ENCODE peak calls at places on chromosomes 1 and 21, in ten cellular contexts. One of them, this sample, is unnamed.

GRCh38 chr1:183686228-183686627 is 33.1 kb upstream of the APOBEC4 start:
- DNase-seq in HFF-Myc: no peak
- DNase-seq in GM23338: no peak
- DNase-seq in bronchial epithelial cell: no peak
- DNase-seq in astrocyte: no peak
- DNase-seq in HFFc6: no peak
- DNase-seq in cardiac fibroblast: no peak
- DNase-seq in heart left ventricle: no peak
- DNase-seq in foreskin fibroblast: no peak
- DNase-seq in AG04450: no peak
- DNase-seq in this sample: no peak

GRCh38 chr1:92306020-92306419 is 7.2 kb downstream of the RPAP2 start:
- DNase-seq in foreskin fibroblast: no peak
- DNase-seq in bronchial epithelial cell: no peak
- DNase-seq in heart left ventricle: no peak
- DNase-seq in AG04450: no peak
- DNase-seq in astrocyte: no peak
- DNase-seq in HFF-Myc: no peak
- DNase-seq in GM23338: no peak
- DNase-seq in cardiac fibroblast: no peak
- DNase-seq in HFFc6: no peak
- DNase-seq in this sample: no peak

GRCh38 chr1:243256590-243256989 is 749 bp downstream of the SDCCAG8 start:
- DNase-seq in astrocyte: no peak
- DNase-seq in cardiac fibroblast: no peak
- DNase-seq in heart left ventricle: no peak
- DNase-seq in HFFc6: no peak
- DNase-seq in foreskin fibroblast: no peak
- DNase-seq in HFF-Myc: no peak
- DNase-seq in GM23338: no peak
- DNase-seq in bronchial epithelial cell: peak; percentile 10
- DNase-seq in AG04450: no peak
- DNase-seq in this sample: no peak

GRCh38 chr1:244843148-244843978 is 7.9 kb downstream of the COX20 start:
- DNase-seq in cardiac fibroblast: no peak
- DNase-seq in AG04450: no peak
- DNase-seq in HFFc6: no peak
- DNase-seq in heart left ventricle: no peak
- DNase-seq in foreskin fibroblast: no peak
- DNase-seq in HFF-Myc: no peak
- DNase-seq in bronchial epithelial cell: no peak
- DNase-seq in GM23338: no peak
- DNase-seq in astrocyte: no peak
- DNase-seq in this sample: no peak

GRCh38 chr21:35195232-35195631 is 146.1 kb upstream of the RUNX1 start:
- DNase-seq in GM23338: no peak
- DNase-seq in AG04450: no peak
- DNase-seq in bronchial epithelial cell: peak; percentile 70
- DNase-seq in astrocyte: no peak
- DNase-seq in foreskin fibroblast: peak; percentile 38
- DNase-seq in heart left ventricle: no peak
- DNase-seq in HFF-Myc: no peak
- DNase-seq in cardiac fibroblast: no peak
- DNase-seq in HFFc6: peak; percentile 21
- DNase-seq in this sample: no peak

GRCh38 chr1:198620951-198621824 is 17.7 kb upstream of the PTPRC start:
- DNase-seq in HFF-Myc: no peak
- DNase-seq in cardiac fibroblast: no peak
- DNase-seq in GM23338: no peak
- DNase-seq in HFFc6: no peak
- DNase-seq in foreskin fibroblast: no peak
- DNase-seq in AG04450: no peak
- DNase-seq in heart left ventricle: no peak
- DNase-seq in bronchial epithelial cell: no peak
- DNase-seq in astrocyte: no peak
- DNase-seq in this sample: no peak

GRCh38 chr1:66095190-66095589 is 302.5 kb downstream of the PDE4B start:
- DNase-seq in HFF-Myc: no peak
- DNase-seq in heart left ventricle: no peak
- DNase-seq in foreskin fibroblast: no peak
- DNase-seq in HFFc6: no peak
- DNase-seq in GM23338: no peak
- DNase-seq in bronchial epithelial cell: peak; percentile 6
- DNase-seq in astrocyte: no peak
- DNase-seq in cardiac fibroblast: no peak
- DNase-seq in AG04450: no peak
- DNase-seq in this sample: no peak

GRCh38 chr1:18422954-18423353 is 57.8 kb upstream of the KLHDC7A start:
- DNase-seq in astrocyte: no peak
- DNase-seq in AG04450: no peak
- DNase-seq in HFF-Myc: no peak
- DNase-seq in bronchial epithelial cell: no peak
- DNase-seq in heart left ventricle: no peak
- DNase-seq in cardiac fibroblast: no peak
- DNase-seq in foreskin fibroblast: no peak
- DNase-seq in GM23338: no peak
- DNase-seq in HFFc6: no peak
- DNase-seq in this sample: no peak

GRCh38 chr1:180239145-180240096 is 9.4 kb downstream of the LHX4 start:
- DNase-seq in HFF-Myc: no peak
- DNase-seq in astrocyte: no peak
- DNase-seq in foreskin fibroblast: no peak
- DNase-seq in GM23338: peak; percentile 68
- DNase-seq in bronchial epithelial cell: no peak
- DNase-seq in AG04450: no peak
- DNase-seq in heart left ventricle: no peak
- DNase-seq in cardiac fibroblast: no peak
- DNase-seq in HFFc6: no peak
- DNase-seq in this sample: no peak

GRCh38 chr1:229845410-229846138 is 219.5 kb downstream of the URB2 start:
- DNase-seq in bronchial epithelial cell: no peak
- DNase-seq in GM23338: no peak
- DNase-seq in HFF-Myc: no peak
- DNase-seq in AG04450: no peak
- DNase-seq in astrocyte: no peak
- DNase-seq in cardiac fibroblast: no peak
- DNase-seq in HFFc6: no peak
- DNase-seq in foreskin fibroblast: no peak
- DNase-seq in heart left ventricle: no peak
- DNase-seq in this sample: no peak

GRCh38 chr1:229844675-229845074 is 218.6 kb downstream of the URB2 start:
- DNase-seq in HFF-Myc: no peak
- DNase-seq in GM23338: no peak
- DNase-seq in foreskin fibroblast: peak; percentile 17
- DNase-seq in heart left ventricle: peak; percentile 35
- DNase-seq in bronchial epithelial cell: no peak
- DNase-seq in HFFc6: no peak
- DNase-seq in cardiac fibroblast: no peak
- DNase-seq in astrocyte: no peak
- DNase-seq in AG04450: no peak
- DNase-seq in this sample: no peak

GRCh38 chr1:229841230-229841629 is 215.2 kb downstream of the URB2 start:
- DNase-seq in heart left ventricle: no peak
- DNase-seq in HFFc6: no peak
- DNase-seq in astrocyte: no peak
- DNase-seq in bronchial epithelial cell: peak; percentile 92
- DNase-seq in foreskin fibroblast: no peak
- DNase-seq in HFF-Myc: no peak
- DNase-seq in GM23338: no peak
- DNase-seq in AG04450: no peak
- DNase-seq in cardiac fibroblast: peak; percentile 19
- DNase-seq in this sample: no peak

GRCh38 chr1:229842302-229843255 is 216.5 kb downstream of the URB2 start:
- DNase-seq in HFFc6: no peak
- DNase-seq in HFF-Myc: no peak
- DNase-seq in cardiac fibroblast: no peak
- DNase-seq in astrocyte: no peak
- DNase-seq in foreskin fibroblast: no peak
- DNase-seq in bronchial epithelial cell: no peak
- DNase-seq in GM23338: no peak
- DNase-seq in heart left ventricle: no peak
- DNase-seq in AG04450: no peak
- DNase-seq in this sample: no peak

DNA sequence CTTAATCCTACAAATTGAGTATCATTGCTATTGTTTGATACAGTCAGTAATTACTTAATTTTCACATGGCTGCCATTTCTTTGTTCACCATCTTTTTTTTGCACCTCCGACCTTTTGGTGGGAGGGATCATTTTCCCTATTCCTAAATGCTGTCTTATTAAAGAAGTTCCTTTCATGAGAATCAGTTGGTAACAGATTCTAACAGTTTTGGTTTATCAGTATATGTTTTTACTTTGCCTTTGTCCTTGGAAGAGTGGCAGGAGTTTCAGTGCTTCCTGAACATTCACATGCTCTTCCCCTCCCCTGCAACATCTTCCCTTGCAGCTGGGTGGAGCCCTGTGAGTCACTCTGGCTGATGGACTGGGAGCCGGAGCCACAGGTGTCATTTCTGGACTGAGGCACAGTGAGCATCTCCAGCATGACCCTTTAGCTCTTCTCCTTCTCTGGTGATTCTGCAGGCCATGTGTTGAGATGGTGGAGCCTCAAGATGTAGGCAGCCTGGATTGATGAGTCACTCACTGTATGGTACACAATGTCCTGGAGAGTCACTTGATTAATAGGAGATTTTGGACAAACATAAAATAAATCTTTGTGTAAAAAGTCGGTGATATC is 217.7 kb downstream of the URB2 start:
- DNase-seq in foreskin fibroblast: peak; percentile 88
- DNase-seq in GM23338: no peak
- DNase-seq in HFFc6: peak; percentile 12
- DNase-seq in cardiac fibroblast: peak; percentile 29
- DNase-seq in heart left ventricle: peak; percentile 67
- DNase-seq in astrocyte: no peak
- DNase-seq in bronchial epithelial cell: peak; percentile 54
- DNase-seq in AG04450: no peak
- DNase-seq in HFF-Myc: peak; percentile 37
- DNase-seq in this sample: no peak
- TF ChIP-seq CTCF in foreskin fibroblast: no peak
- TF ChIP-seq CTCF in GM23338: peak; percentile 46
- TF ChIP-seq CTCF in HFFc6: no peak
- TF ChIP-seq CTCF in cardiac fibroblast: peak; percentile 13
- TF ChIP-seq CTCF in heart left ventricle: peak; percentile 42
- TF ChIP-seq CTCF in astrocyte: no peak
- TF ChIP-seq CTCF in bronchial epithelial cell: no peak
- TF ChIP-seq CTCF in AG04450: no peak
- TF ChIP-seq CTCF in HFF-Myc: peak; percentile 19
- TF ChIP-seq CTCF in this sample: no peak

GRCh38 chr21:29299046-29299905 is 554 bp downstream of the BACH1 start:
- DNase-seq in HFF-Myc: no peak
- DNase-seq in GM23338: peak; percentile 55
- DNase-seq in heart left ventricle: peak; percentile 78
- DNase-seq in HFFc6: peak; percentile 34
- DNase-seq in foreskin fibroblast: peak; percentile 83
- DNase-seq in bronchial epithelial cell: no peak
- DNase-seq in cardiac fibroblast: peak; percentile 66
- DNase-seq in astrocyte: peak; percentile 56
- DNase-seq in AG04450: no peak
- DNase-seq in this sample: peak; percentile 69
- TF ChIP-seq CTCF in HFF-Myc: no peak
- TF ChIP-seq CTCF in GM23338: no peak
- TF ChIP-seq CTCF in heart left ventricle: no peak
- TF ChIP-seq CTCF in HFFc6: no peak
- TF ChIP-seq CTCF in foreskin fibroblast: no peak
- TF ChIP-seq CTCF in bronchial epithelial cell: no peak
- TF ChIP-seq CTCF in cardiac fibroblast: no peak
- TF ChIP-seq CTCF in astrocyte: no peak
- TF ChIP-seq CTCF in AG04450: no peak
- TF ChIP-seq CTCF in this sample: no peak

DNA sequence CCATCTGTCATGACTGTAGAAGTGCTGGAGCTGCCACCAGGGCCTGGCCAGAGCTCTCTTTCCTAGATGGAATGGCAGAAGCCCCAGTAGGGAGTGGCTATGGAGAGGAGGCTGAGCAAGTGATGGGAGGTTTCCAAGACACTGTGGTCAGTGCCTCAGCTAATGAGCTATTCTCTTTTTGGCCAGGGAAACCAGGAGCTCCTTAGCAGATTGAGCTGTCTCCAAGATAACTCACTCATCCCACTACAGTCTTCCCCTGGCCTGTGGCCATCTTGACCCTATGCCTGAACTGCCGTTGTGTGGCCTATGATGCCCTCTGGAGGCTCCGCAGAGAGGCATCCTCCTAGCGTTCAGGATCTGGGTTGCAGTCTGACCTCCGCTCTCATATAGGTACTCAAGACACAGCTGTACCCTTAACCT is 60.5 kb downstream of the ERI3 start:
- DNase-seq in astrocyte: peak; percentile 80
- DNase-seq in bronchial epithelial cell: no peak
- DNase-seq in HFFc6: peak; percentile 85
- DNase-seq in AG04450: peak; percentile 11
- DNase-seq in foreskin fibroblast: peak; percentile 90
- DNase-seq in GM23338: peak; percentile 79
- DNase-seq in heart left ventricle: peak; percentile 44
- DNase-seq in HFF-Myc: no peak
- DNase-seq in cardiac fibroblast: peak; percentile 79
- DNase-seq in this sample: peak; percentile 92
- TF ChIP-seq CTCF in astrocyte: peak; percentile 9
- TF ChIP-seq CTCF in bronchial epithelial cell: peak; percentile 27
- TF ChIP-seq CTCF in HFFc6: peak; percentile 61
- TF ChIP-seq CTCF in AG04450: peak; percentile 39
- TF ChIP-seq CTCF in foreskin fibroblast: peak; percentile 36
- TF ChIP-seq CTCF in GM23338: peak; percentile 90
- TF ChIP-seq CTCF in heart left ventricle: no peak
- TF ChIP-seq CTCF in HFF-Myc: peak; percentile 28
- TF ChIP-seq CTCF in cardiac fibroblast: peak; percentile 50
- TF ChIP-seq CTCF in this sample: peak; percentile 63

GRCh38 chr1:233019921-233020320 is 69.5 kb downstream of the NTPCR start:
- DNase-seq in cardiac fibroblast: no peak
- DNase-seq in bronchial epithelial cell: no peak
- DNase-seq in GM23338: no peak
- DNase-seq in astrocyte: peak; percentile 40
- DNase-seq in HFFc6: no peak
- DNase-seq in foreskin fibroblast: peak; percentile 16
- DNase-seq in AG04450: peak; percentile 66
- DNase-seq in HFF-Myc: no peak
- DNase-seq in heart left ventricle: no peak
- DNase-seq in this sample: no peak

GRCh38 chr1:233022246-233022645 is 71.8 kb downstream of the NTPCR start:
- DNase-seq in AG04450: no peak
- DNase-seq in foreskin fibroblast: no peak
- DNase-seq in HFF-Myc: no peak
- DNase-seq in astrocyte: no peak
- DNase-seq in GM23338: no peak
- DNase-seq in bronchial epithelial cell: no peak
- DNase-seq in cardiac fibroblast: no peak
- DNase-seq in HFFc6: no peak
- DNase-seq in heart left ventricle: no peak
- DNase-seq in this sample: no peak

GRCh38 chr1:233020441-233020840 is 70.0 kb downstream of the NTPCR start:
- DNase-seq in HFF-Myc: no peak
- DNase-seq in bronchial epithelial cell: no peak
- DNase-seq in astrocyte: peak; percentile 55
- DNase-seq in AG04450: no peak
- DNase-seq in HFFc6: no peak
- DNase-seq in cardiac fibroblast: peak; percentile 48
- DNase-seq in heart left ventricle: no peak
- DNase-seq in foreskin fibroblast: no peak
- DNase-seq in GM23338: no peak
- DNase-seq in this sample: peak; percentile 49

GRCh38 chr1:233025566-233025965 is 75.2 kb downstream of the NTPCR start:
- DNase-seq in HFFc6: no peak
- DNase-seq in heart left ventricle: no peak
- DNase-seq in HFF-Myc: no peak
- DNase-seq in AG04450: no peak
- DNase-seq in GM23338: peak; percentile 24
- DNase-seq in bronchial epithelial cell: peak; percentile 92
- DNase-seq in cardiac fibroblast: no peak
- DNase-seq in foreskin fibroblast: peak; percentile 54
- DNase-seq in astrocyte: no peak
- DNase-seq in this sample: no peak

GRCh38 chr1:233025156-233025555 is 74.7 kb downstream of the NTPCR start:
- DNase-seq in HFFc6: no peak
- DNase-seq in bronchial epithelial cell: no peak
- DNase-seq in foreskin fibroblast: peak; percentile 19
- DNase-seq in AG04450: no peak
- DNase-seq in astrocyte: no peak
- DNase-seq in HFF-Myc: no peak
- DNase-seq in cardiac fibroblast: peak; percentile 36
- DNase-seq in GM23338: peak; percentile 82
- DNase-seq in heart left ventricle: peak; percentile 42
- DNase-seq in this sample: no peak
- TF ChIP-seq CTCF in HFFc6: peak; percentile 58
- TF ChIP-seq CTCF in bronchial epithelial cell: peak; percentile 73
- TF ChIP-seq CTCF in foreskin fibroblast: peak; percentile 41
- TF ChIP-seq CTCF in AG04450: peak; percentile 42
- TF ChIP-seq CTCF in astrocyte: peak; percentile 29
- TF ChIP-seq CTCF in HFF-Myc: peak; percentile 55
- TF ChIP-seq CTCF in cardiac fibroblast: peak; percentile 57
- TF ChIP-seq CTCF in GM23338: peak; percentile 87
- TF ChIP-seq CTCF in heart left ventricle: peak; percentile 61
- TF ChIP-seq CTCF in this sample: peak; percentile 31